ENCODE peak calls at places on chromosomes 7 and 10, in four cellular contexts. W is skeletal muscle cell, H is T-helper 17 cell, I is epithelial cell of esophagus. C is an unnamed sample.

GRCh38 chr7:76507723-76508406 is 2.5 kb upstream of the UPK3B start:
- DNase-seq in W (no peak), H (no peak), I (peak), C (no peak)

GRCh38 chr10:90222939-90223338 is 521.5 kb downstream of the KIF20B start:
- DNase-seq in W (no peak), H (no peak), I (peak), C (no peak)

GRCh38 chr7:11436317-11436716 is 395.7 kb downstream of the THSD7A start:
- DNase-seq in W (peak), H (no peak), I (peak), C (no peak)

GRCh38 chr7:100612730-100613446 is 548 bp downstream of the MOSPD3 start:
- DNase-seq in W (no peak), H (no peak), I (peak), C (no peak)

GRCh38 chr7:51639661-51640340 is 323.2 kb upstream of the COBL start:
- DNase-seq in W (no peak), H (no peak), I (no peak), C (no peak)

GRCh38 chr7:44065431-44066110 is at the start of gene PGAM2:
- DNase-seq in W (no peak), H (no peak), I (no peak), C (no peak)

GRCh38 chr7:37211097-37211496 is 237.6 kb downstream of the ELMO1 start:
- DNase-seq in W (peak), H (no peak), I (peak), C (no peak)

GRCh38 chr7:90661290-90662151 is 65.4 kb downstream of the CDK14 start:
- DNase-seq in W (peak), H (no peak), I (peak), C (no peak)